ENCODE peak calls at places on chromosomes 16 and 17, in five cellular contexts. S is A673, Q is endothelial cell of umbilical vein, Y is PC-3, G is astrocyte. T is an unnamed sample.

GRCh38 chr17:61267847-61268246 is 131.8 kb upstream of the TBX2 start:
- DNase-seq in S (no peak), Q (no peak), Y (no peak), G (no peak), T (no peak)

GRCh38 chr17:67390646-67391480 is 13.8 kb downstream of the PITPNC1 start:
- DNase-seq in S (peak; percentile 38), Q (peak; percentile 93), Y (peak; percentile 99), G (peak; percentile 99), T (peak; percentile 46)

GRCh38 chr17:1036171-1036844 is 39.4 kb downstream of the TIMM22 start:
- DNase-seq in S (no peak), Q (no peak), Y (no peak), G (no peak), T (no peak)

GRCh38 chr16:67150058-67150832 is 553 bp downstream of the B3GNT9 start:
- DNase-seq in S (peak; percentile 89), Q (peak; percentile 63), Y (no peak), G (peak; percentile 69), T (peak; percentile 86)

GRCh38 chr17:37884516-37884915 is 39.7 kb upstream of the TBC1D3K start:
- DNase-seq in S (no peak), Q (no peak), Y (no peak), G (no peak), T (no peak)

GRCh38 chr16:48014349-48015135 is 141.3 kb downstream of the ABCC12 start:
- DNase-seq in S (peak; percentile 15), Q (no peak), Y (peak; percentile 95), G (peak; percentile 86), T (peak; percentile 9)

GRCh38 chr17:7824021-7824924 is 9.7 kb upstream of the KDM6B start:
- DNase-seq in S (no peak), Q (no peak), Y (no peak), G (no peak), T (peak; percentile 8)

GRCh38 chr17:78789663-78790181 is 7.6 kb upstream of the CYTH1 start:
- DNase-seq in S (no peak), Q (no peak), Y (no peak), G (peak; percentile 92), T (peak; percentile 40)

GRCh38 chr17:29158096-29158495 is 22.1 kb downstream of the MYO18A start:
- DNase-seq in S (no peak), Q (no peak), Y (no peak), G (no peak), T (no peak)

GRCh38 chr16:83615981-83616380 is 191.8 kb upstream of the HSBP1 start:
- DNase-seq in S (no peak), Q (no peak), Y (no peak), G (no peak), T (no peak)

GRCh38 chr16:27775254-27775653 is 225.3 kb downstream of the KATNIP start:
- DNase-seq in S (no peak), Q (no peak), Y (no peak), G (no peak), T (no peak)

GRCh38 chr16:66925322-66925840 is at the start of gene RRAD:
- DNase-seq in S (no peak), Q (peak; percentile 11), Y (no peak), G (no peak), T (peak; percentile 48)

GRCh38 chr16:85894266-85894665 is 4.7 kb upstream of the IRF8 start:
- DNase-seq in S (no peak), Q (no peak), Y (peak; percentile 19), G (no peak), T (no peak)

GRCh38 chr17:69373069-69373468 is 41.4 kb upstream of the MAP2K6 start:
- DNase-seq in S (no peak), Q (no peak), Y (no peak), G (no peak), T (no peak)

GRCh38 chr16:85258616-85259015 is 146.3 kb upstream of the CIBAR2 start:
- DNase-seq in S (no peak), Q (no peak), Y (no peak), G (no peak), T (no peak)

GRCh38 chr17:10698116-10698818 is 873 bp downstream of the ADPRM start:
- DNase-seq in S (peak; percentile 30), Q (no peak), Y (peak; percentile 3), G (peak; percentile 2), T (no peak)

GRCh38 chr16:3080024-3080423 is 14.6 kb downstream of the IL32 start:
- DNase-seq in S (no peak), Q (no peak), Y (no peak), G (no peak), T (no peak)

GRCh38 chr17:42686520-42687137 is 4.3 kb downstream of the CNTNAP1 start:
- DNase-seq in S (no peak), Q (no peak), Y (no peak), G (no peak), T (no peak)

GRCh38 chr17:47789611-47790520 is 31.7 kb downstream of the OSBPL7 start:
- DNase-seq in S (peak; percentile 30), Q (peak; percentile 35), Y (peak; percentile 72), G (peak; percentile 14), T (peak; percentile 69)
- TF ChIP-seq EZH2 in S (no peak), Q (peak; percentile 71), Y (peak; percentile 32), G (no peak), T (peak; percentile 72)

GRCh38 chr17:41334385-41334784 is 16.2 kb downstream of the KRT33A start:
- DNase-seq in S (peak; percentile 4), Q (no peak), Y (no peak), G (no peak), T (no peak)

GRCh38 chr17:41331606-41332005 is 16.1 kb upstream of the KRTAP17-1 start:
- DNase-seq in S (no peak), Q (no peak), Y (no peak), G (no peak), T (no peak)

GRCh38 chr17:41333836-41334235 is 16.8 kb downstream of the KRT33A start:
- DNase-seq in S (no peak), Q (no peak), Y (no peak), G (no peak), T (no peak)

GRCh38 chr17:41333098-41333497 is 17.5 kb downstream of the KRT33A start:
- DNase-seq in S (no peak), Q (no peak), Y (no peak), G (no peak), T (no peak)

DNA sequence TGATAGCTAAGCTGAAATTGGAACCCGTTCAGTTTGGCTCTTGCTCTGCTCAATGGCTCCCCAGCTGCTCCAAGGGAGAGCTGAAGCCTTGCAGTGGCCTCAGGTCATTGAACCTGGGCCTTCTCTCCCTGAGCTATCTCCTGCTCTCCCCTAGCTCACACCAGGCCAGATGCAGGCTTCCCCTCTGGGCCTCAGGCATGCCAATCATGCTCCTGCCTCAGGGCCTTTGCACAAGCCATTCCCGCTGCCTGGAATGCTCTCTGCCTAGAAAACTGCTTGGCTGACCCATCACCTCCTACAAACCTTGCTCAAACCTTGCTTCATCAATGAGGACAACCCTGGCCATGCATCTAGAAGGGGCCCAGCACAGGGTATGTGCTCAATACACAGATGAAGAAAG is 16.7 kb upstream of the KRTAP17-1 start:
- DNase-seq in S (no peak), Q (no peak), Y (no peak), G (no peak), T (no peak)
- H3K27me3 ChIP-seq in S (no peaks in the 10 kb centered on the region), Q (no peaks in the 10 kb centered on the region), Y (no peaks in the 10 kb centered on the region), G (no peaks in the 10 kb centered on the region), T (no peaks in the 10 kb centered on the region)

GRCh38 chr17:81409190-81409935 is 14.1 kb downstream of the BAHCC1 start:
- DNase-seq in S (no peak), Q (no peak), Y (no peak), G (no peak), T (no peak)
- TF ChIP-seq EZH2 in S (no peak), Q (no peak), Y (no peak), G (no peak), T (no peak)

GRCh38 chr16:49742428-49743205 is 113.3 kb downstream of the ZNF423 start:
- DNase-seq in S (no peak), Q (no peak), Y (no peak), G (no peak), T (no peak)

GRCh38 chr16:49745434-49745833 is 110.5 kb downstream of the ZNF423 start:
- DNase-seq in S (peak; percentile 48), Q (no peak), Y (no peak), G (no peak), T (no peak)

GRCh38 chr16:49744244-49744976 is 111.5 kb downstream of the ZNF423 start:
- DNase-seq in S (no peak), Q (no peak), Y (no peak), G (no peak), T (no peak)

GRCh38 chr16:49740190-49740589 is 115.7 kb downstream of the ZNF423 start:
- DNase-seq in S (no peak), Q (no peak), Y (no peak), G (no peak), T (no peak)

DNA sequence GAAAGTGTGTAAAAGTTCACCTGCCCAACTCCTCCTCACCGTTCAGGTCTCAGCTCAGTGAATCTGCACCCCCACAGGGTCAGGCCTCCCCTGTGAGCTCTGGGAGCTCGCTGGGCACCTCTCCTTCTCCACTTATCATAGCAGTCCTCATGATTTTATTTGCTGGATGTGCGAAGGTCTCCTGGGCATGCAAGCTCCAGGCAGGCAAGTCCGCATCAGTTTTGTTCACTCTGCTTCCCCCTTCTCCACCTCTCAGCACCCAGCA is 112.8 kb downstream of the ZNF423 start:
- DNase-seq in S (no peak), Q (no peak), Y (no peak), G (no peak), T (no peak)
- H3K27me3 ChIP-seq in S (no peaks in the 10 kb centered on the region), Q (peaks cover 2% of the 10 kb centered on the region), Y (peaks cover 43% of the 10 kb centered on the region), G (no peaks in the 10 kb centered on the region), T (no peaks in the 10 kb centered on the region)

GRCh38 chr17:15341966-15342365 is 569 bp upstream of the TEKT3 start:
- DNase-seq in S (no peak), Q (no peak), Y (no peak), G (no peak), T (no peak)

GRCh38 chr17:15342460-15342859 is 1.1 kb upstream of the TEKT3 start:
- DNase-seq in S (no peak), Q (no peak), Y (peak; percentile 41), G (no peak), T (no peak)

GRCh38 chr17:15343749-15344148 is 2.4 kb upstream of the TEKT3 start:
- DNase-seq in S (no peak), Q (no peak), Y (peak; percentile 42), G (peak; percentile 63), T (peak; percentile 61)

GRCh38 chr17:15341385-15341849 is at the start of gene TEKT3:
- DNase-seq in S (no peak), Q (peak; percentile 57), Y (no peak), G (peak; percentile 55), T (peak; percentile 93)

DNA sequence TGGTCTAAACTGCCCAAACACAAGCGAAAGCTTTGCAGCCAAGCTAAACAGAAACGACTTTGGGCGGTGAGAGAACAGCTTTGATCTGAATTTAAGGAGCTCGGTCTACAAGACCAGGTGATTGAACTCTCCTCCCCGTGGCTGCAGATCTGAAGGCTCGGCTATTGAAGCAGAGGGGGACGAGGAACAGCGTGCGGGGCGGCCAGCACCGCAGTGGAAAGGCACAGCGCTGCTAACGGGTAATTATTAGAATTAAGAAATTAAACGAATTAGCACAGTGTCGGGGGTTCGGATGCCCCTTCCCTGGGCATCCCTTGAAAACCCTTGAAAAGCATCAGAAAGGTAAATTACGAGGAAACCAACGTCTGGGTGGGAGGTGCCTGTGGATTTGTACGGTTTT is 431 bp downstream of the TEKT3 start:
- DNase-seq in S (no peak), Q (no peak), Y (no peak), G (no peak), T (no peak)
- TF ChIP-seq EZH2 in S (no peak), Q (no peak), Y (no peak), G (no peak), T (no peak)

GRCh38 chr16:155031-155398 is 2.6 kb downstream of the HBZ start:
- DNase-seq in S (no peak), Q (no peak), Y (no peak), G (no peak), T (no peak)
- H3K27me3 ChIP-seq in S (no peaks in the 10 kb centered on the region), Q (peaks cover 12% of the 10 kb centered on the region), Y (no peaks in the 10 kb centered on the region), G (peaks cover 21% of the 10 kb centered on the region), T (peaks cover 36% of the 10 kb centered on the region)

T was measured in hepatocyte.